ENCODE peak calls at places on chromosomes 2 and 18, in five cellular contexts. C is K562, Z is HCT116, G is SK-N-SH, E is GM12878. D is an unnamed sample.

GRCh38 chr2:100513650-100514049 is 43.4 kb downstream of the NMS start:
- DNase-seq in C (peak), Z (no peak), G (no peak), E (no peak), D (no peak)

GRCh38 chr18:54647176-54647575 is 56.1 kb downstream of the DYNAP start:
- DNase-seq in C (no peak), Z (peak), G (peak), E (no peak), D (peak)

GRCh38 chr18:37617623-37618022 is 52.0 kb upstream of the CELF4 start:
- DNase-seq in C (no peak), Z (no peak), G (no peak), E (no peak), D (no peak)

GRCh38 chr18:48614005-48614404 is 75.2 kb downstream of the CTIF start:
- DNase-seq in C (no peak), Z (no peak), G (no peak), E (no peak), D (no peak)

GRCh38 chr2:193088026-193088425 is 893.3 kb upstream of the TMEFF2 start:
- DNase-seq in C (no peak), Z (no peak), G (no peak), E (no peak), D (no peak)

GRCh38 chr18:9617006-9617542 is 2.7 kb upstream of the PPP4R1 start:
- DNase-seq in C (no peak), Z (no peak), G (no peak), E (no peak), D (no peak)

GRCh38 chr2:214322662-214323061 is 88.2 kb upstream of the VWC2L start:
- DNase-seq in C (no peak), Z (no peak), G (no peak), E (no peak), D (no peak)

GRCh38 chr18:50183556-50183955 is 11.4 kb downstream of the MYO5B start:
- DNase-seq in C (no peak), Z (peak), G (no peak), E (no peak), D (peak)

GRCh38 chr2:10377052-10377746 is 70.9 kb downstream of the ODC1 start:
- DNase-seq in C (no peak), Z (no peak), G (no peak), E (no peak), D (no peak)

GRCh38 chr2:21103274-21103891 is 20.4 kb upstream of the TDRD15 start:
- DNase-seq in C (no peak), Z (no peak), G (no peak), E (no peak), D (peak)

GRCh38 chr2:62660582-62661262 is 44.8 kb upstream of the EHBP1 start:
- DNase-seq in C (no peak), Z (no peak), G (no peak), E (no peak), D (no peak)

GRCh38 chr2:46171996-46172546 is 125.1 kb upstream of the EPAS1 start:
- DNase-seq in C (no peak), Z (peak), G (peak), E (no peak), D (peak)

GRCh38 chr2:237413293-237414055 is 490 bp downstream of the COL6A3 start:
- DNase-seq in C (no peak), Z (no peak), G (no peak), E (no peak), D (no peak)

GRCh38 chr2:1803217-1804115 is 59.2 kb upstream of the PXDN start:
- DNase-seq in C (no peak), Z (no peak), G (no peak), E (no peak), D (no peak)

DNA sequence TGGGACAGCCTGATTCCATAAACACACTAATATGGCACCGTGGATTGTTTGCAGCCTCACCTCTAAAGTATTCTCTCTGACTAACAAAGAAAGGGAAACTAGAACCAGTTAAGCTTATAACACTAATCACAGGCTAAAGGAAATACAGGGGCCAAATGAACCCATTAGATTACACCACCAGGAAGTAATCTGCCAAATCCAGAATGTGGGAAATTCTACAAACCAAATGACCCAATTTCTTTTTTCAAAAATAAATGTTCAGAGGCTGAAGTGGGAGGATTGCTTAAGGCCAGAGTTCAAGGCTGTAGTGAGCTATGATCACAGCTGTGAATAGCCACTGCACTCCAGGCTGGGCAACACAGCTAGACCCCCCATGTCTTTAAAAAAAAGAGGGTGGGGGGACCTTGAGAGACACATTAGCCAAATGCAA is 1.5 kb upstream of the MPPE1 start:
- DNase-seq in C (no peak), Z (no peak), G (no peak), E (no peak), D (peak)
- TF ChIP-seq YY1 in C (no peak), Z (no peak), G (no peak), E (no peak), D (no peak)

GRCh38 chr2:15584767-15585469 is 6.8 kb upstream of the DDX1 start:
- DNase-seq in C (no peak), Z (no peak), G (no peak), E (no peak), D (no peak)

GRCh38 chr2:15591692-15592463 is at the start of gene DDX1:
- DNase-seq in C (peak), Z (peak), G (peak), E (peak), D (peak)

GRCh38 chr2:15584316-15584715 is 7.4 kb upstream of the DDX1 start:
- DNase-seq in C (no peak), Z (no peak), G (no peak), E (no peak), D (no peak)

GRCh38 chr2:15591373-15591691 is 336 bp upstream of the DDX1 start:
- DNase-seq in C (no peak), Z (no peak), G (no peak), E (no peak), D (no peak)

GRCh38 chr2:15588329-15588919 is 3.2 kb upstream of the DDX1 start:
- DNase-seq in C (peak), Z (peak), G (peak), E (no peak), D (peak)
- TF ChIP-seq REST in C (no peak), Z (no peak), G (no peak), E (no peak), D (no peak)

DNA sequence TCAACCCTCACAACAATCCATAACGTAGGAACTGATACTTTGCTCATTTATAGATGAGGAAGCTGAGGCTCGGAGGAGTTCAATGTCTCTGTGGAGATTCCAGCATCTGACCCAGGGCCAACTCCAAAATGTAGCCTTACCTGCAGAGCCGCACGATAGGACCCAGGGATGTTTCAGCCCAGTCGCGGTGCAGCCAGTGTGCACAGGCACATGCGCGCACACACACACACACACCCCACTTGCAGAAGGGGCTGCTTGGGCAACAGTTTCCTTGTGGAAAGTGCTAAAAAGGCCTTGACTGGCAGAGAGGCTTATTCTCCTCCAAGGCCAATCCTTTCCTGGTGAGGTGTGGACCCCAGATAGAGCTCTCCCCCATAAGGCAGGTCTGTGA is 101.7 kb downstream of the ZFP36L2 start:
- DNase-seq in C (no peak), Z (no peak), G (no peak), E (no peak), D (no peak)
- TF ChIP-seq YY1 in C (no peak), Z (no peak), G (no peak), E (no peak), D (no peak)

GRCh38 chr2:86765308-86765695 is 25.4 kb downstream of the CD8A start:
- DNase-seq in C (no peak), Z (no peak), G (no peak), E (no peak), D (no peak)

GRCh38 chr2:86772626-86773025 is 18.1 kb downstream of the CD8A start:
- DNase-seq in C (no peak), Z (no peak), G (no peak), E (no peak), D (no peak)

GRCh38 chr2:86768189-86768949 is 22.3 kb downstream of the CD8A start:
- DNase-seq in C (no peak), Z (no peak), G (no peak), E (no peak), D (no peak)

GRCh38 chr2:86770816-86771215 is 19.9 kb downstream of the CD8A start:
- DNase-seq in C (no peak), Z (no peak), G (no peak), E (no peak), D (no peak)

DNA sequence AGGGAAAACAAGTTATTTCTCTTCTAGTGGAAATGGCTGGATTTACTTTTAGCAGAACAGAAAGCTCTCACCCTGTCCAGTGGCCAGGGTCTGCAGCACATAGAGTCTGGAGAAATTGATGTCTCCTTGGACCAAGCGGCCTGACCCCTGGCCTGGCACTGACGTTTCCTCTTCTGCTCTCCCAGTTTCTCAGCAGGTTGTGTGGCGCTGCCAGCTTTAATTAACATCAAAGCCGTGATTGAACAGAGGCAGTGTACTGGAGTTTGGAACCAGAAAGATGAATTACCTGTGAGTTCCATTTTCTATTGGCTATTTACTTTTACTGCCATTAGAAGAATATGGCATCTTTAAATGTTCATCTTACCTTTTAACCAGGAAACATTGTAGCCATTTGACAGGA is 20.9 kb downstream of the CD8A start:
- DNase-seq in C (no peak), Z (no peak), G (no peak), E (no peak), D (no peak)
- TF ChIP-seq REST in C (no peak), Z (no peak), G (no peak), E (no peak), D (no peak)

GRCh38 chr2:85811850-85812735 is 58.3 kb downstream of the ATOH8 start:
- DNase-seq in C (no peak), Z (no peak), G (no peak), E (no peak), D (no peak)

GRCh38 chr2:85814802-85815550 is 61.2 kb downstream of the ATOH8 start:
- DNase-seq in C (no peak), Z (no peak), G (no peak), E (no peak), D (no peak)

GRCh38 chr2:85813211-85813977 is 59.6 kb downstream of the ATOH8 start:
- DNase-seq in C (no peak), Z (no peak), G (no peak), E (no peak), D (no peak)

GRCh38 chr2:85811173-85811849 is 57.5 kb downstream of the ATOH8 start:
- DNase-seq in C (no peak), Z (no peak), G (no peak), E (no peak), D (no peak)

DNA sequence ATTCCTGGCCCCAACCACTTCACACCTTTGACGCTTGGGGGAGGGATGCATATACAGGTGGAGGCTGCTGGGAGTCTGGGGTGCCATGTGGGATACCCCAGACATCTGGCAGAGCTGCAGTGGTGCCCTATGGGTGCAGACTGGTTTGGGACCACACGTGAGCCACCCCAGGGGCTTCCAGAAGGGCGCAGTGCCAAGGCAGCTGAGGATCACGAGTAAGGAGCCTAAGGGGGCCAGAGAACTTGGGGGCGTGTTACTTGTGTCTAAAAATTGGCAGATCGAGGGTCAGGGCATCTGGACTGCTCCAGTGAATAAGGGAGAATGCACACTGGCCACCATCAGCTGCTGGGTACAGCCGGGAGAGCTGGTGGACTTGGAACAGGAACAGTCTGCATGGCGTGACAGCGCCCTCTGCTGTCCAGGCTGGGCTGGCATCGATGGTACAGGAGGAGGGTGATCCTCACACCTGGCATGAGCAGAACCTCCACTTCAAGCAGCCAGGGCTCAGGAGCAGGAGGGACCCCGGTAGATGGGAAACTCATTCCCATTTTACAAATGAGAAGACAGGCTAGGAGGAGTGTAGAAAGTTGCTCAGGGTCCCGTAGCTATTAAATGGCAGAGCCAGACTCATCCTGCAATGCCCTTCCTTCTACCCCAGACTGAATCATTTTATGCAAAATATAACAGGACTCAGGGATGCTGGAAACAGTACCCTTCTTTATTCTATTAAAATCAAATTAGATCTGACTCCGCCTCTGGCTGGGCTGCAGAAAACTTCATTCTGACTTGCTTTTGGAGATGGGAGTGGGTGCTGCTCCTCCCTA is 60.4 kb downstream of the ATOH8 start:
- DNase-seq in C (peak), Z (peak), G (peak), E (peak), D (peak)
- TF ChIP-seq YY1 in C (no peak), Z (no peak), G (no peak), E (peak), D (peak)

GRCh38 chr2:127164761-127165538 is 55.1 kb downstream of the CYP27C1 start:
- DNase-seq in C (no peak), Z (no peak), G (no peak), E (no peak), D (no peak)

GRCh38 chr2:127162261-127163089 is 55.5 kb upstream of the BIN1 start:
- DNase-seq in C (no peak), Z (no peak), G (no peak), E (no peak), D (no peak)

GRCh38 chr2:127163922-127164321 is 56.2 kb downstream of the CYP27C1 start:
- DNase-seq in C (no peak), Z (no peak), G (no peak), E (no peak), D (no peak)

GRCh38 chr2:127166221-127166860 is 53.8 kb downstream of the CYP27C1 start:
- DNase-seq in C (no peak), Z (no peak), G (no peak), E (no peak), D (no peak)

GRCh38 chr2:127165539-127165935 is 54.6 kb downstream of the CYP27C1 start:
- DNase-seq in C (no peak), Z (no peak), G (no peak), E (no peak), D (no peak)
- TF ChIP-seq REST in C (no peak), Z (no peak), G (no peak), E (no peak), D (no peak)